ENCODE peak calls at places on chromosomes 13 and 19, in five cellular contexts. Z, Y, D, Q and T are unnamed samples.

GRCh38 chr13:21075303-21076264 is 14.2 kb upstream of the LATS2 start:
- DNase-seq in Z (no peak), Y (no peak), D (peak; percentile 55), Q (peak; percentile 18), T (peak; percentile 75)

GRCh38 chr13:100339411-100339935 is 249.1 kb downstream of the GGACT start:
- DNase-seq in Z (no peak), Y (peak; percentile 86), D (no peak), Q (no peak), T (no peak)

GRCh38 chr19:12952488-12953455 is 4.3 kb downstream of the GADD45GIP1 start:
- DNase-seq in Z (peak; percentile 81), Y (no peak), D (no peak), Q (no peak), T (no peak)

GRCh38 chr13:95643471-95643813 is 1.1 kb downstream of the DZIP1 start:
- DNase-seq in Z (no peak), Y (no peak), D (no peak), Q (no peak), T (no peak)

GRCh38 chr19:18234194-18234593 is 8.0 kb upstream of the PDE4C start:
- DNase-seq in Z (no peak), Y (no peak), D (no peak), Q (no peak), T (no peak)

GRCh38 chr19:1675633-1676350 is 23.4 kb upstream of the TCF3 start:
- DNase-seq in Z (no peak), Y (no peak), D (no peak), Q (no peak), T (no peak)

GRCh38 chr13:92103673-92104296 is 705.4 kb downstream of the GPC5 start:
- DNase-seq in Z (no peak), Y (no peak), D (no peak), Q (no peak), T (no peak)

GRCh38 chr13:63184693-63185092 is 1769.0 kb upstream of the PCDH20 start:
- DNase-seq in Z (no peak), Y (no peak), D (no peak), Q (no peak), T (no peak)

GRCh38 chr13:112711528-112712265 is 21.9 kb downstream of the ATP11A start:
- DNase-seq in Z (no peak), Y (no peak), D (peak; percentile 31), Q (no peak), T (peak; percentile 61)

GRCh38 chr13:73440296-73440895 is 381.6 kb downstream of the KLF5 start:
- DNase-seq in Z (no peak), Y (no peak), D (no peak), Q (no peak), T (peak; percentile 7)

GRCh38 chr19:33866696-33867095 is 70.0 kb downstream of the KCTD15 start:
- DNase-seq in Z (no peak), Y (no peak), D (no peak), Q (no peak), T (no peak)

GRCh38 chr19:40611096-40611495 is 9.9 kb downstream of the LTBP4 start:
- DNase-seq in Z (no peak), Y (no peak), D (no peak), Q (no peak), T (no peak)

GRCh38 chr13:96130818-96131217 is 40.9 kb downstream of the HS6ST3 start:
- DNase-seq in Z (no peak), Y (no peak), D (no peak), Q (no peak), T (no peak)